ENCODE peak calls at places on chromosome 1, in nine cellular contexts. B is mesenteric fat pad, R is HCEC 1CT, I is GM04504, P is T47D, X is AG08395, Y is AG08396, O is T-cell, C is substantia nigra. N is an unnamed sample.

GRCh38 chr1:40451238-40451585 is 936 bp downstream of the ZFP69B start:
- DNase-seq in B (no peak), C (no peak), O (no peak), Y (no peak), X (no peak), P (no peak), R (no peak), I (no peak), N (no peak)

GRCh38 chr1:181324797-181325616 is 158.3 kb upstream of the CACNA1E start:
- DNase-seq in Y (no peak), B (no peak), P (no peak), X (no peak), I (no peak), O (no peak), C (no peak), R (no peak), N (no peak)

GRCh38 chr1:168498159-168498609 is 45.6 kb downstream of the XCL2 start:
- DNase-seq in P (no peak), X (peak), I (no peak), O (no peak), B (no peak), C (no peak), Y (no peak), R (peak), N (no peak)

GRCh38 chr1:110053557-110054428 is 16.7 kb downstream of the ALX3 start:
- DNase-seq in R (no peak), Y (peak), P (peak), B (no peak), I (no peak), O (peak), X (peak), C (peak), N (no peak)

GRCh38 chr1:155241069-155241679 is 14.1 kb downstream of the ENTREP3 start:
- DNase-seq in C (peak), B (no peak), R (peak), P (peak), X (peak), O (peak), I (peak), Y (peak), N (peak)

GRCh38 chr1:88612299-88612698 is 71.8 kb upstream of the PKN2 start:
- DNase-seq in X (no peak), C (no peak), Y (no peak), R (no peak), I (no peak), B (no peak), O (no peak), P (no peak), N (no peak)

GRCh38 chr1:20250346-20250989 is 40.2 kb upstream of the VWA5B1 start:
- DNase-seq in C (no peak), P (peak), R (peak), I (no peak), X (no peak), B (no peak), O (no peak), Y (peak), N (no peak)

GRCh38 chr1:39269791-39270342 is 65.4 kb downstream of the MACF1 start:
- DNase-seq in P (no peak), C (no peak), Y (no peak), I (peak), X (no peak), B (no peak), R (peak), O (no peak), N (no peak)

GRCh38 chr1:159172599-159173291 is 1.3 kb downstream of the CADM3 start:
- DNase-seq in B (no peak), X (no peak), P (no peak), Y (no peak), R (no peak), O (no peak), C (peak), I (no peak), N (no peak)

GRCh38 chr1:32266926-32267645 is 16.0 kb downstream of the LCK start:
- DNase-seq in O (no peak), P (peak), X (no peak), Y (no peak), I (no peak), R (peak), B (no peak), C (no peak), N (no peak)

GRCh38 chr1:229717774-229718173 is 91.7 kb downstream of the URB2 start:
- DNase-seq in Y (no peak), O (no peak), R (no peak), B (no peak), C (no peak), X (no peak), I (no peak), P (peak), N (no peak)

GRCh38 chr1:216847385-216848036 is 124.3 kb upstream of the ESRRG start:
- DNase-seq in X (no peak), Y (peak), I (peak), R (peak), P (no peak), B (no peak), C (no peak), O (no peak), N (no peak)

GRCh38 chr1:218585565-218586184 is 240.5 kb downstream of the TGFB2 start:
- DNase-seq in P (no peak), C (no peak), I (no peak), R (peak), Y (peak), B (no peak), O (no peak), X (no peak), N (no peak)

GRCh38 chr1:33972676-33973395 is 109.0 kb downstream of the HMGB4 start:
- DNase-seq in R (no peak), O (no peak), P (no peak), I (no peak), X (peak), Y (no peak), B (no peak), C (peak), N (no peak)

GRCh38 chr1:224459051-224459450 is 24.5 kb upstream of the WDR26 start:
- DNase-seq in Y (no peak), R (no peak), O (no peak), P (no peak), B (no peak), C (no peak), X (no peak), I (no peak), N (no peak)